ENCODE peak calls at places on chromosome 1, in six cellular contexts. A is cardiac muscle cell, O is neural progenitor cell, P is fibroblast of lung, I is left ventricle myocardium inferior, J is transverse colon. R is an unnamed sample.

GRCh38 chr1:223216482-223217205 is 73.6 kb upstream of the TLR5 start:
- DNase-seq in A (no peak), O (peak; percentile 29), P (no peak), I (no peak), J (no peak), R (no peak)

GRCh38 chr1:244065960-244066388 is 14.9 kb downstream of the ZBTB18 start:
- DNase-seq in A (peak; percentile 93), O (no peak), P (peak; percentile 93), I (no peak), J (no peak), R (no peak)

GRCh38 chr1:77415585-77415984 is 133.8 kb downstream of the AK5 start:
- DNase-seq in A (no peak), O (no peak), P (no peak), I (no peak), J (no peak), R (no peak)

GRCh38 chr1:205298191-205298994 is 23.2 kb downstream of the NUAK2 start:
- DNase-seq in A (peak; percentile 97), O (peak; percentile 83), P (peak; percentile 98), I (no peak), J (no peak), R (peak; percentile 78)

GRCh38 chr1:179079113-179079761 is 2.6 kb upstream of the TOR3A start:
- DNase-seq in A (peak; percentile 88), O (peak; percentile 77), P (peak; percentile 68), I (no peak), J (peak; percentile 57), R (no peak)

GRCh38 chr1:74964508-74964907 is 169.7 kb upstream of the LHX8 start:
- DNase-seq in A (peak; percentile 0), O (no peak), P (peak; percentile 6), I (no peak), J (no peak), R (no peak)

GRCh38 chr1:58441699-58442098 is 104.8 kb downstream of the OMA1 start:
- DNase-seq in A (no peak), O (no peak), P (peak; percentile 23), I (no peak), J (no peak), R (no peak)

GRCh38 chr1:93000291-93000690 is 39.0 kb upstream of the DIPK1A start:
- DNase-seq in A (no peak), O (peak; percentile 39), P (no peak), I (no peak), J (no peak), R (no peak)

GRCh38 chr1:184212649-184213314 is 161.3 kb downstream of the TSEN15 start:
- DNase-seq in A (peak; percentile 90), O (no peak), P (peak; percentile 89), I (no peak), J (no peak), R (peak; percentile 72)

GRCh38 chr1:236129315-236129714 is 13.0 kb upstream of the GPR137B start:
- DNase-seq in A (no peak), O (peak; percentile 33), P (no peak), I (no peak), J (no peak), R (no peak)

GRCh38 chr1:150981177-150981804 is 801 bp upstream of the ANXA9 start:
- DNase-seq in A (no peak), O (peak; percentile 76), P (no peak), I (no peak), J (peak; percentile 35), R (no peak)

GRCh38 chr1:221911714-221912113 is 169.8 kb upstream of the DUSP10 start:
- DNase-seq in A (no peak), O (no peak), P (no peak), I (no peak), J (no peak), R (no peak)

GRCh38 chr1:113146242-113147072 is 73.5 kb downstream of the LRIG2 start:
- DNase-seq in A (peak; percentile 19), O (no peak), P (peak; percentile 66), I (no peak), J (no peak), R (no peak)

GRCh38 chr1:180243517-180244221 is 13.6 kb downstream of the LHX4 start:
- DNase-seq in A (no peak), O (no peak), P (no peak), I (no peak), J (no peak), R (no peak)

GRCh38 chr1:226034482-226034881 is 28.0 kb upstream of the H3-3A start:
- DNase-seq in A (peak; percentile 99), O (no peak), P (peak; percentile 98), I (peak; percentile 83), J (peak; percentile 86), R (peak; percentile 88)

GRCh38 chr1:111738436-111739221 is 566 bp downstream of the INKA2 start:
- DNase-seq in A (peak; percentile 79), O (peak; percentile 81), P (peak; percentile 69), I (peak; percentile 82), J (peak; percentile 71), R (no peak)

GRCh38 chr1:158037876-158038359 is 44.5 kb downstream of the KIRREL1 start:
- DNase-seq in A (peak; percentile 65), O (no peak), P (peak; percentile 51), I (peak; percentile 34), J (no peak), R (no peak)

GRCh38 chr1:229403573-229403972 is 30.3 kb downstream of the ACTA1 start:
- DNase-seq in A (no peak), O (no peak), P (no peak), I (no peak), J (no peak), R (no peak)

GRCh38 chr1:154993572-154994268 is at the start of gene LENEP:
- DNase-seq in A (no peak), O (no peak), P (no peak), I (no peak), J (no peak), R (no peak)

GRCh38 chr1:208238710-208239517 is 5.3 kb downstream of the PLXNA2 start:
- DNase-seq in A (peak; percentile 74), O (peak; percentile 74), P (peak; percentile 44), I (no peak), J (no peak), R (no peak)

GRCh38 chr1:93708734-93709481 is 27.3 kb upstream of the BCAR3 start:
- DNase-seq in A (peak; percentile 56), O (no peak), P (no peak), I (no peak), J (no peak), R (no peak)

GRCh38 chr1:166272851-166273250 is 106.0 kb upstream of the FAM78B start:
- DNase-seq in A (no peak), O (no peak), P (peak; percentile 11), I (no peak), J (no peak), R (no peak)

GRCh38 chr1:23695667-23696066 is 4.1 kb downstream of the RPL11 start:
- DNase-seq in A (no peak), O (no peak), P (no peak), I (no peak), J (no peak), R (no peak)

GRCh38 chr1:18038051-18038450 is 69.5 kb upstream of the IGSF21 start:
- DNase-seq in A (no peak), O (no peak), P (no peak), I (no peak), J (no peak), R (no peak)

GRCh38 chr1:36913523-36914060 is 120.7 kb downstream of the GRIK3 start:
- DNase-seq in A (no peak), O (peak; percentile 58), P (no peak), I (no peak), J (no peak), R (no peak)

GRCh38 chr1:210294991-210295773 is 33.5 kb upstream of the HHAT start:
- DNase-seq in A (peak; percentile 52), O (peak; percentile 67), P (peak; percentile 63), I (peak; percentile 69), J (peak; percentile 17), R (peak; percentile 59)

GRCh38 chr1:178609015-178609414 is 96.1 kb downstream of the TEX35 start:
- DNase-seq in A (peak; percentile 82), O (no peak), P (peak; percentile 79), I (no peak), J (no peak), R (peak; percentile 85)

GRCh38 chr1:118503747-118504146 is 318.7 kb upstream of the SPAG17 start:
- DNase-seq in A (no peak), O (no peak), P (no peak), I (no peak), J (no peak), R (no peak)

GRCh38 chr1:3633344-3634058 is 8.7 kb downstream of the TPRG1L start:
- DNase-seq in A (no peak), O (no peak), P (no peak), I (no peak), J (no peak), R (no peak)

GRCh38 chr1:159196543-159196942 is 8.1 kb upstream of the ACKR1 start:
- DNase-seq in A (no peak), O (no peak), P (no peak), I (no peak), J (no peak), R (no peak)
- TF ChIP-seq CTCF in A (peak; percentile 26), O (peak; percentile 42), P (no peak), I (no peak), J (no peak), R (no peak)

GRCh38 chr1:12552951-12553921 is 64.8 kb downstream of the DHRS3 start:
- DNase-seq in A (no peak), O (peak; percentile 20), P (no peak), I (no peak), J (no peak), R (no peak)
- H3K4me3 ChIP-seq in A (no peak overlapping the region), O (no peak overlapping the region), P (no peak overlapping the region), I (no peak overlapping the region), J (no peak overlapping the region), R (no peak overlapping the region)

GRCh38 chr1:10680487-10680886 is 116.0 kb downstream of the CASZ1 start:
- DNase-seq in A (no peak), O (no peak), P (peak; percentile 22), I (no peak), J (peak; percentile 39), R (no peak)
- H3K27me3 ChIP-seq in A (no peaks in the 10 kb centered on the region), O (no peaks in the 10 kb centered on the region), P (no peaks in the 10 kb centered on the region), I (no peaks in the 10 kb centered on the region), J (no peaks in the 10 kb centered on the region), R (no peaks in the 10 kb centered on the region)

GRCh38 chr1:21492171-21492625 is 17.0 kb upstream of the ALPL start:
- DNase-seq in A (no peak), O (no peak), P (no peak), I (no peak), J (no peak), R (no peak)
- TF ChIP-seq CTCF in A (no peak), O (no peak), P (no peak), I (no peak), J (no peak), R (no peak)

GRCh38 chr1:199010492-199010891 is 371.7 kb downstream of the PTPRC start:
- DNase-seq in A (peak; percentile 2), O (no peak), P (no peak), I (no peak), J (no peak), R (no peak)
- H3K4me3 ChIP-seq in A (no peak overlapping the region), O (no peak overlapping the region), P (no peak overlapping the region), I (no peak overlapping the region), J (no peak overlapping the region), R (no peak overlapping the region)

DNA sequence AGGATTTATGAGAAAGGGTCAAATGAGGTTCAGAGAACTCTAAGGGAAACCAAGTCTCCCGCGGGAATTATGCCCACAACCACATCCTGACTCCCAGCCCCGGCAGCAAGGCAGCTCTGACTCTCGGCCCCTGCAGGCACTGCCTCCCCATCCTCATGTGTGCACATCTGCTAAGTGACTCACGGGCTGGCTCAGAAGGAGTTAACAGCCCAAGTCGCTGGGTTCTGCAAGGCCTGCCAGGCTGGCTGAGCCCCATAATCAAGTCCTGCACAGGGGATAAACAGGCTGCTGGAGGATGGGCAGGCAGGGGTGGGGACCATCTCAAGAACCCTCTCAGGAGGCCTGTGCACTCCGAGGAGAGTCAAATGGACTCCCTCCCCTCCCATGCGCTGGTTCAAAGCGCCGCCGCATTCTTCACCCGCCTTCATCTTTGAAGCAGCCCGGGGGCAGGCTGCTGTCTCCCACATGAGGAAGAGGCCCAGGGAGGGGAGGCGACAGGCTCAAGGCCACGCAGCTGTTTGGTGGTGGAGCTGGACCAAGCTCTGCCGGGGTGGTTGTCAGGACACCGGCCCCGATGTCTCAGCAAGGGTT is 344.3 kb downstream of the MATN1 start:
- DNase-seq in A (peak; percentile 96), O (peak; percentile 23), P (peak; percentile 97), I (no peak), J (no peak), R (peak; percentile 85)
- H3K27me3 ChIP-seq in A (no peaks in the 10 kb centered on the region), O (no peaks in the 10 kb centered on the region), P (no peaks in the 10 kb centered on the region), I (peaks cover 64% of the 10 kb centered on the region), J (peaks cover 20% of the 10 kb centered on the region), R (peaks cover 1% of the 10 kb centered on the region)